ENCODE peak calls at places on chromosomes 2 and 18, in eight cellular contexts. One of them, this sample, is unnamed. For H3K9me3, the result is how much of the 10 kb centered on the place peaks cover.

GRCh38 chr2:143451622-143452021 is 322.4 kb downstream of the ARHGAP15 start:
- DNase-seq in IMR-90: peak
- DNase-seq in uterus: no peak
- DNase-seq in small intestine: no peak
- DNase-seq in A673: peak
- DNase-seq in neuronal stem cell: no peak
- DNase-seq in sigmoid colon: no peak
- DNase-seq in ovary: no peak
- DNase-seq in this sample: no peak

GRCh38 chr2:225091336-225091735 is 49.1 kb upstream of the DOCK10 start:
- DNase-seq in uterus: no peak
- DNase-seq in neuronal stem cell: no peak
- DNase-seq in sigmoid colon: no peak
- DNase-seq in A673: no peak
- DNase-seq in IMR-90: peak
- DNase-seq in ovary: no peak
- DNase-seq in small intestine: no peak
- DNase-seq in this sample: no peak

GRCh38 chr2:225889452-225889851 is 489.9 kb downstream of the NYAP2 start:
- DNase-seq in small intestine: peak
- DNase-seq in neuronal stem cell: no peak
- DNase-seq in sigmoid colon: no peak
- DNase-seq in IMR-90: peak
- DNase-seq in A673: peak
- DNase-seq in uterus: peak
- DNase-seq in ovary: no peak
- DNase-seq in this sample: peak

GRCh38 chr2:47190188-47190818 is 35.2 kb upstream of the STPG4 start:
- DNase-seq in small intestine: peak
- DNase-seq in sigmoid colon: no peak
- DNase-seq in neuronal stem cell: no peak
- DNase-seq in A673: no peak
- DNase-seq in IMR-90: peak
- DNase-seq in ovary: no peak
- DNase-seq in uterus: no peak
- DNase-seq in this sample: no peak

GRCh38 chr18:52869942-52870907 is 530.2 kb downstream of the DCC start:
- DNase-seq in neuronal stem cell: peak
- DNase-seq in sigmoid colon: peak
- DNase-seq in IMR-90: no peak
- DNase-seq in A673: peak
- DNase-seq in uterus: no peak
- DNase-seq in ovary: no peak
- DNase-seq in small intestine: no peak
- DNase-seq in this sample: no peak

GRCh38 chr18:9916067-9916684 is 2.4 kb downstream of the VAPA start:
- DNase-seq in A673: no peak
- DNase-seq in IMR-90: peak
- DNase-seq in ovary: no peak
- DNase-seq in neuronal stem cell: no peak
- DNase-seq in sigmoid colon: no peak
- DNase-seq in uterus: no peak
- DNase-seq in small intestine: no peak
- DNase-seq in this sample: no peak

GRCh38 chr2:25606892-25607291 is 66.5 kb downstream of the DTNB start:
- DNase-seq in small intestine: peak
- DNase-seq in A673: peak
- DNase-seq in IMR-90: peak
- DNase-seq in sigmoid colon: no peak
- DNase-seq in ovary: no peak
- DNase-seq in neuronal stem cell: no peak
- DNase-seq in uterus: no peak
- DNase-seq in this sample: peak

GRCh38 chr2:106867231-106867943 is 18.6 kb downstream of the ST6GAL2 start:
- DNase-seq in small intestine: no peak
- DNase-seq in ovary: no peak
- DNase-seq in A673: no peak
- DNase-seq in uterus: no peak
- DNase-seq in neuronal stem cell: no peak
- DNase-seq in IMR-90: no peak
- DNase-seq in sigmoid colon: no peak
- DNase-seq in this sample: no peak

GRCh38 chr18:2083691-2084090 is 487.6 kb downstream of the METTL4 start:
- DNase-seq in A673: peak
- DNase-seq in neuronal stem cell: no peak
- DNase-seq in IMR-90: no peak
- DNase-seq in sigmoid colon: no peak
- DNase-seq in uterus: no peak
- DNase-seq in ovary: no peak
- DNase-seq in small intestine: no peak
- DNase-seq in this sample: peak

GRCh38 chr2:222907790-222908431 is 47.1 kb downstream of the ACSL3 start:
- DNase-seq in sigmoid colon: no peak
- DNase-seq in ovary: no peak
- DNase-seq in IMR-90: peak
- DNase-seq in neuronal stem cell: no peak
- DNase-seq in A673: no peak
- DNase-seq in small intestine: no peak
- DNase-seq in uterus: no peak
- DNase-seq in this sample: no peak

GRCh38 chr2:48284624-48285212 is 245.2 kb upstream of the STON1 start:
- DNase-seq in IMR-90: no peak
- DNase-seq in neuronal stem cell: no peak
- DNase-seq in small intestine: no peak
- DNase-seq in uterus: no peak
- DNase-seq in ovary: no peak
- DNase-seq in sigmoid colon: no peak
- DNase-seq in A673: no peak
- DNase-seq in this sample: no peak

GRCh38 chr2:223841436-223842180 is 4.2 kb upstream of the AP1S3 start:
- DNase-seq in neuronal stem cell: no peak
- DNase-seq in sigmoid colon: no peak
- DNase-seq in small intestine: no peak
- DNase-seq in IMR-90: no peak
- DNase-seq in A673: no peak
- DNase-seq in ovary: no peak
- DNase-seq in uterus: no peak
- DNase-seq in this sample: no peak

GRCh38 chr18:9106094-9106493 is 3.6 kb downstream of the NDUFV2 start:
- DNase-seq in small intestine: no peak
- DNase-seq in neuronal stem cell: no peak
- DNase-seq in ovary: no peak
- DNase-seq in IMR-90: no peak
- DNase-seq in sigmoid colon: no peak
- DNase-seq in A673: no peak
- DNase-seq in uterus: no peak
- DNase-seq in this sample: no peak

GRCh38 chr2:39667142-39667880 is 1.6 kb downstream of the TMEM178A start:
- DNase-seq in small intestine: no peak
- DNase-seq in IMR-90: no peak
- DNase-seq in uterus: no peak
- DNase-seq in ovary: no peak
- DNase-seq in neuronal stem cell: no peak
- DNase-seq in A673: no peak
- DNase-seq in sigmoid colon: no peak
- DNase-seq in this sample: no peak
- H3K27ac ChIP-seq in small intestine: no peak
- H3K27ac ChIP-seq in IMR-90: no peak
- H3K27ac ChIP-seq in uterus: no peak
- H3K27ac ChIP-seq in ovary: no peak
- H3K27ac ChIP-seq in neuronal stem cell: no peak
- H3K27ac ChIP-seq in A673: no peak
- H3K27ac ChIP-seq in sigmoid colon: no peak
- H3K27ac ChIP-seq in this sample: no peak

DNA sequence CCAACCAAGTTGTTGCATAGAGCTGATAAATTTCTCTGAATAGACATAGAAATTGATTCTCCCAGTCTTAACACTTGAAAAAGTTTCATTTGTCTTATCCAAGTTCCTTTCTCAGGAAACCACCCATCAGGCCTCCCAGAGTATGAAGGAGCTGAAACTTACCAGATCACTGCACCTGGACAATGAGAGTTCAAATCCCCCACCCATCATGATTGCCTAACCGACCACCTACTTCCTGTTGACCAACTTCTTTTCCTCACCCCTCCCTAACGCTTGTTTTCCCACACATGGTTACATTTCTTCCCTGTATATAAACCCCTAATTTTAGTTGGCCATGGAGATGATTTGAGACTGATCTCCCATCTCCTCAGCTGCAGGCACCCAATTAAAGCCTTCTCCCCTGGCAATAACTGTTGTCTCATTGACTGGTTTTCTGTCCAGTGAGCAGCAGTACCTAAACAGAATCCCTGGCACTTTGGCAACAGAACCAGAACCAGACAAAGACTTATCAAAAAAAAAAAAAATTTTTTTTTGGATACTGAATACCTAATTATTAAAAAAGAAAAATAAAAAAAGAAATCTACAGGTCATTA is 103.0 kb downstream of the SPIRE1 start:
- DNase-seq in uterus: no peak
- DNase-seq in small intestine: no peak
- DNase-seq in sigmoid colon: no peak
- DNase-seq in ovary: no peak
- DNase-seq in A673: no peak
- DNase-seq in neuronal stem cell: no peak
- DNase-seq in IMR-90: no peak
- DNase-seq in this sample: no peak
- H3K9me3 ChIP-seq in uterus: under half
- H3K9me3 ChIP-seq in small intestine: under half
- H3K9me3 ChIP-seq in sigmoid colon: under half
- H3K9me3 ChIP-seq in ovary: under half
- H3K9me3 ChIP-seq in A673: under half
- H3K9me3 ChIP-seq in neuronal stem cell: under half
- H3K9me3 ChIP-seq in IMR-90: under half
- H3K9me3 ChIP-seq in this sample: under half

DNA sequence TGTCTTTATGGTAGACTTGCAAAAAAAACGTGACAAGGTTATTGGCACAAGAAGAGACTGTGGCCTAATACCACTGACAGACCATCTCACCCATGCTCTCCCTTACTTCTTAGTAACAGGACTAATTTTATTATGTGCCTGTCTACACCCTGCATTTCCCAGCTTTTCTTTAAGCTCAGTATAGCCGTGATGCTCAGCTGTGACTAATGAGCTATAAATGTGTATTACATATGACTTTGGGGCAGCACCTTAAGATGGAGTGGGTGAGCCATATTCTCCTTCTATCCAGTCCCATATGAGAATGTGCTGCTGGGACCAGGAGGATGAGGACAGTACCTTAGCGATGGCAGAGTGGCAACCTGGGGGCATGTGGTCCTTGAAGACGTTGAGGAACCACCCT is 293.5 kb downstream of the RNF144A start:
- DNase-seq in small intestine: no peak
- DNase-seq in neuronal stem cell: no peak
- DNase-seq in ovary: no peak
- DNase-seq in A673: no peak
- DNase-seq in sigmoid colon: no peak
- DNase-seq in IMR-90: no peak
- DNase-seq in uterus: no peak
- DNase-seq in this sample: no peak
- H3K27ac ChIP-seq in small intestine: no peak
- H3K27ac ChIP-seq in neuronal stem cell: no peak
- H3K27ac ChIP-seq in ovary: no peak
- H3K27ac ChIP-seq in A673: no peak
- H3K27ac ChIP-seq in sigmoid colon: no peak
- H3K27ac ChIP-seq in IMR-90: no peak
- H3K27ac ChIP-seq in uterus: no peak
- H3K27ac ChIP-seq in this sample: no peak

GRCh38 chr2:81002906-81003305 is 698.4 kb upstream of the LRRTM1 start:
- DNase-seq in uterus: no peak
- DNase-seq in ovary: no peak
- DNase-seq in small intestine: no peak
- DNase-seq in IMR-90: no peak
- DNase-seq in A673: no peak
- DNase-seq in neuronal stem cell: no peak
- DNase-seq in sigmoid colon: no peak
- DNase-seq in this sample: no peak
- H3K9me3 ChIP-seq in uterus: under half
- H3K9me3 ChIP-seq in ovary: under half
- H3K9me3 ChIP-seq in small intestine: under half
- H3K9me3 ChIP-seq in IMR-90: under half
- H3K9me3 ChIP-seq in A673: under half
- H3K9me3 ChIP-seq in neuronal stem cell: under half
- H3K9me3 ChIP-seq in sigmoid colon: under half
- H3K9me3 ChIP-seq in this sample: under half

GRCh38 chr2:120874876-120875275 is 139.2 kb downstream of the GLI2 start:
- DNase-seq in small intestine: no peak
- DNase-seq in neuronal stem cell: no peak
- DNase-seq in sigmoid colon: no peak
- DNase-seq in A673: no peak
- DNase-seq in IMR-90: no peak
- DNase-seq in uterus: no peak
- DNase-seq in ovary: no peak
- DNase-seq in this sample: no peak
- H3K27ac ChIP-seq in small intestine: no peak
- H3K27ac ChIP-seq in neuronal stem cell: no peak
- H3K27ac ChIP-seq in sigmoid colon: no peak
- H3K27ac ChIP-seq in A673: no peak
- H3K27ac ChIP-seq in IMR-90: no peak
- H3K27ac ChIP-seq in uterus: no peak
- H3K27ac ChIP-seq in ovary: no peak
- H3K27ac ChIP-seq in this sample: peak

GRCh38 chr2:62277688-62278087 is 81.8 kb downstream of the B3GNT2 start:
- DNase-seq in uterus: no peak
- DNase-seq in IMR-90: no peak
- DNase-seq in small intestine: no peak
- DNase-seq in ovary: no peak
- DNase-seq in sigmoid colon: no peak
- DNase-seq in A673: no peak
- DNase-seq in neuronal stem cell: no peak
- DNase-seq in this sample: no peak
- H3K9me3 ChIP-seq in uterus: under half
- H3K9me3 ChIP-seq in IMR-90: under half
- H3K9me3 ChIP-seq in small intestine: under half
- H3K9me3 ChIP-seq in ovary: under half
- H3K9me3 ChIP-seq in sigmoid colon: under half
- H3K9me3 ChIP-seq in A673: under half
- H3K9me3 ChIP-seq in neuronal stem cell: under half
- H3K9me3 ChIP-seq in this sample: under half